ENCODE peak calls at places on chromosome 7, in nine cellular contexts. K is cardiac muscle cell; V is CD8-positive, alpha-beta memory T cell; I is left ventricle myocardium inferior; G is upper lobe of right lung; L is fibroblast of the aortic adventitia; Z is choroid plexus epithelial cell; X is SK-N-SH; A is prostate gland. M is an unnamed sample.

GRCh38 chr7:141558544-141559183 is 7.5 kb downstream of the AGK start:
- DNase-seq in K (no peak), A (no peak), X (no peak), G (no peak), Z (peak; percentile 93), V (no peak), L (peak; percentile 7), I (no peak), M (no peak)

GRCh38 chr7:35430547-35431153 is 176.8 kb upstream of the TBX20 start:
- DNase-seq in G (no peak), L (peak; percentile 2), X (no peak), V (no peak), Z (peak; percentile 22), I (no peak), A (no peak), K (no peak), M (no peak)

GRCh38 chr7:1555046-1555812 is 776 bp downstream of the TMEM184A start:
- DNase-seq in V (no peak), A (peak; percentile 72), G (no peak), X (peak; percentile 74), K (peak; percentile 22), L (peak; percentile 51), Z (peak; percentile 93), I (no peak), M (no peak)

GRCh38 chr7:148028165-148028564 is 562.4 kb upstream of the C7orf33 start:
- DNase-seq in K (no peak), V (no peak), I (no peak), X (no peak), L (no peak), A (no peak), Z (no peak), G (no peak), M (no peak)

GRCh38 chr7:70392282-70392681 is 739.7 kb upstream of the GALNT17 start:
- DNase-seq in V (no peak), I (no peak), A (no peak), L (peak; percentile 47), G (no peak), K (no peak), X (no peak), Z (no peak), M (no peak)

GRCh38 chr7:22564511-22565045 is 64.6 kb upstream of the STEAP1B start:
- DNase-seq in A (no peak), G (no peak), Z (peak; percentile 77), I (peak; percentile 26), L (peak; percentile 97), K (no peak), X (no peak), V (no peak), M (no peak)

GRCh38 chr7:33157311-33157710 is 27.9 kb downstream of the BBS9 start:
- DNase-seq in Z (peak; percentile 76), X (no peak), L (peak; percentile 79), V (no peak), G (no peak), I (no peak), K (no peak), A (no peak), M (no peak)

GRCh38 chr7:31663072-31663471 is 23.9 kb upstream of the PPP1R17 start:
- DNase-seq in X (no peak), G (no peak), A (no peak), K (no peak), Z (no peak), V (no peak), L (no peak), I (no peak), M (no peak)

GRCh38 chr7:22578048-22578770 is 78.2 kb upstream of the STEAP1B start:
- DNase-seq in I (no peak), G (no peak), K (no peak), L (peak; percentile 87), V (no peak), X (no peak), Z (peak; percentile 76), A (no peak), M (no peak)

GRCh38 chr7:36547361-36547760 is 157.7 kb downstream of the ANLN start:
- DNase-seq in Z (no peak), A (no peak), V (no peak), L (no peak), I (no peak), X (no peak), G (no peak), K (no peak), M (no peak)

GRCh38 chr7:157090485-157091165 is 48.1 kb upstream of the UBE3C start:
- DNase-seq in I (no peak), L (no peak), V (no peak), G (no peak), A (no peak), X (no peak), K (no peak), Z (no peak), M (no peak)

GRCh38 chr7:5375925-5376324 is 47.7 kb downstream of the TNRC18 start:
- DNase-seq in K (no peak), L (no peak), I (no peak), V (no peak), X (no peak), Z (no peak), G (no peak), A (no peak), M (no peak)

GRCh38 chr7:22872087-22872807 is 49.6 kb upstream of the TOMM7 start:
- DNase-seq in I (no peak), A (no peak), X (no peak), G (no peak), L (no peak), K (no peak), V (no peak), Z (no peak), M (no peak)

DNA sequence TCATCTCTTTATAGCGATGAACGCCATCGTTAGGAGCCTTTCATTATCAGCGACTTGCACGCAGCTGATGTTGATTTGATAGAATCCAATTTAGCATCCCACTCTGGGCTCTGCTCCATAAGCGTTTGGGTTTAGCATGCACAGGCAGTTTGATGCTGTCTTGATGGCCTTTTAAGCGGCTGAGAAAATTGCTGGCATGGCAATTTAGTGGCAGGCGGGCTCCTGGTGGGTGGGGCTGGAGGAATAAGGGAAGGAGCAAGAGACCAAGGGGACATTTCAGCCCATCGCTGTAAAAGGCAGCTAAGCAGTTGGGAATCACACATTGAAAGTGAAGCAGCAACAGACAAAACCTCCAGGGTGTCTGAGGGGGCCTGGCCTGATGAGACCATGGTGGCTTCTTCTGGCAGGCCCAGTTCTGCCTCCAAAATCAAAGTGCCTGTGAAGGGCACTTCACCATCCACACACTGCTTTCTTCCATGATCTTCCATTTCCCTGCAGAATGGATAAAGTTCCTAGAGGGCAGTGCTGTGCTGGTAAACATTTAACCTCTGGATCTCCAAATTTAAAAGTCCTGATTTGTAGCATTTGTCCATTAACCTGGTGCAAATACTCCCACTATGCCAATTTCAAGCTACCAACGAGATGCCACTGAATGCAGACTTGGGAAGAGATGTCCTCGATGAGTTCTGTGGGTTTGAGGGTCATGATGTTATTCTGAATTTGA is 107.9 kb upstream of the PLXNA4 start:
- DNase-seq in L (peak; percentile 5), X (no peak), I (no peak), G (no peak), V (no peak), Z (peak; percentile 3), K (no peak), A (no peak), M (no peak)
- H3K4me3 ChIP-seq in L (no peak overlapping the region), X (no peak overlapping the region), I (no peak overlapping the region), G (no peak overlapping the region), V (no peak overlapping the region), Z (no peak overlapping the region), K (no peak overlapping the region), A (no peak overlapping the region), M (no peak overlapping the region)

DNA sequence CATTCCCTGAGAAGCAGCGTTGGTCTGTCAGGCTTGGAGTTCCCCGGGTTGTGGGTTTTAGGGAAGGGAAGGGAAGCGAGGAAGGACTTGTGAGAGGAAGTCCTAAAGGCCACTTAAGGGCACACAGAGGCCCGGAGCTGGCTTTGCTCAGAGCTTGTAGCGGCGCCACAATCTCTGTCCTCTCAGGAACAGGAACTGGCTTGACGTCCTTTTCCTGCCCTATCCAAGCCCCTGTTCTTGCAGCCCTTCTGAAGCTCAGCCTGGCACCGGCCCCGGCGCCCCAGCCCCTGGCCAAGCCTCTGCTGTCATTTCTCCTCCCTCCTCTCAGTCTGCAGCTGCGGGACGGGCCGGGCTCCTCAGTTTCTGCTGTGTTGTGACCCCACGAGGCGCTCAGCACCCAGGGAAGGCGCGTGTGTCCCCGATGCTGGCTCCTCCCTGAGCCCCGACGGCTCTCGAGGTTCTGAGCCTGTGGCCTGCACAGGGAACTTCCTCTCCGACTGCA is at the start of gene GIMAP8:
- DNase-seq in G (peak; percentile 81), A (no peak), L (no peak), Z (no peak), V (peak; percentile 72), K (no peak), I (peak; percentile 77), X (no peak), M (peak; percentile 19)
- H3K4me3 ChIP-seq in G (peak within 1 kb of the TSS; percentile 58), A (peak within 1 kb of the TSS; percentile 27), L (no peak within 1 kb of the TSS), Z (no peak within 1 kb of the TSS), V (peak within 1 kb of the TSS; percentile 80), K (no peak within 1 kb of the TSS), I (peak within 1 kb of the TSS; percentile 70), X (no peak within 1 kb of the TSS), M (peak within 1 kb of the TSS; percentile 19)

GRCh38 chr7:44325811-44326241 is 432 bp upstream of the CAMK2B start:
- DNase-seq in A (no peak), L (no peak), G (peak; percentile 38), V (no peak), I (no peak), K (peak; percentile 65), X (peak; percentile 89), Z (no peak), M (no peak)

GRCh38 chr7:44323381-44324203 is 1.8 kb downstream of the CAMK2B start:
- DNase-seq in Z (no peak), X (peak; percentile 42), G (peak; percentile 51), K (no peak), L (no peak), I (no peak), A (no peak), V (no peak), M (no peak)

GRCh38 chr7:44326261-44327125 is 1.1 kb upstream of the CAMK2B start:
- DNase-seq in A (no peak), I (no peak), K (no peak), V (no peak), G (peak; percentile 22), X (no peak), Z (no peak), L (no peak), M (no peak)

GRCh38 chr7:44324204-44325126 is 929 bp downstream of the CAMK2B start:
- DNase-seq in K (no peak), G (peak; percentile 50), Z (no peak), V (no peak), X (peak; percentile 51), L (no peak), I (no peak), A (no peak), M (no peak)

GRCh38 chr7:44325181-44325671 is at the start of gene CAMK2B:
- DNase-seq in K (peak; percentile 61), L (no peak), A (no peak), G (peak; percentile 44), I (no peak), Z (no peak), V (no peak), X (peak; percentile 87), M (no peak)
- H3K4me3 ChIP-seq in K (peak within 1 kb of the TSS; percentile 54), L (peak within 1 kb of the TSS; percentile 50), A (peak within 1 kb of the TSS; percentile 28), G (no peak within 1 kb of the TSS), I (peak within 1 kb of the TSS; percentile 68), Z (peak within 1 kb of the TSS; percentile 29), V (no peak within 1 kb of the TSS), X (no peak within 1 kb of the TSS), M (peak within 1 kb of the TSS; percentile 17)

GRCh38 chr7:155371884-155372781 is 74.5 kb downstream of the INSIG1 start:
- DNase-seq in G (peak; percentile 70), X (peak; percentile 68), I (no peak), K (no peak), Z (no peak), L (no peak), V (no peak), A (no peak), M (no peak)
- H3K4me3 ChIP-seq in G (no peak overlapping the region), X (no peak overlapping the region), I (peak overlapping the region; percentile 55), K (no peak overlapping the region), Z (no peak overlapping the region), L (no peak overlapping the region), V (no peak overlapping the region), A (no peak overlapping the region), M (peak overlapping the region; percentile 58)

GRCh38 chr7:123528265-123528664 is 6.1 kb downstream of the IQUB start:
- DNase-seq in K (no peak), L (no peak), X (peak; percentile 24), G (no peak), I (no peak), Z (no peak), V (no peak), A (no peak), M (no peak)
- H3K4me3 ChIP-seq in K (no peak overlapping the region), L (no peak overlapping the region), X (peak overlapping the region; percentile 58), G (no peak overlapping the region), I (no peak overlapping the region), Z (no peak overlapping the region), V (no peak overlapping the region), A (no peak overlapping the region), M (no peak overlapping the region)

M was measured in esophagus squamous epithelium.